ENCODE peak calls at places on chromosomes 7 and 10, in seven cellular contexts. N is HFFc6; X is activated CD4-positive, alpha-beta T cell treated with anti-CD3 and anti-CD28 coated beads for 24 hours; R is A549; M is G401; S is hippocampal formation; Y is GM04504. L is an unnamed sample.

GRCh38 chr10:598415-599170 is 90.9 kb downstream of the DIP2C start:
- DNase-seq in N (peak), X (no peak), R (no peak), M (no peak), S (no peak), Y (peak), L (no peak)

GRCh38 chr7:2028733-2029132 is 204.0 kb downstream of the MAD1L1 start:
- DNase-seq in N (no peak), X (no peak), R (peak), M (no peak), S (no peak), Y (no peak), L (peak)

GRCh38 chr10:80471009-80471408 is 16.9 kb downstream of the TSPAN14 start:
- DNase-seq in N (no peak), X (no peak), R (no peak), M (no peak), S (no peak), Y (no peak), L (no peak)

GRCh38 chr7:47351233-47352154 is 230.4 kb downstream of the TNS3 start:
- DNase-seq in N (no peak), X (no peak), R (no peak), M (no peak), S (no peak), Y (no peak), L (no peak)

GRCh38 chr7:7414776-7415603 is 120.7 kb downstream of the COL28A1 start:
- DNase-seq in N (no peak), X (no peak), R (no peak), M (no peak), S (no peak), Y (no peak), L (no peak)

GRCh38 chr10:28733245-28733644 is 55.9 kb downstream of the BAMBI start:
- DNase-seq in N (no peak), X (no peak), R (no peak), M (no peak), S (no peak), Y (no peak), L (no peak)

GRCh38 chr7:155237730-155238129 is 59.9 kb upstream of the INSIG1 start:
- DNase-seq in N (no peak), X (no peak), R (no peak), M (no peak), S (no peak), Y (no peak), L (no peak)

GRCh38 chr7:26467104-26467503 is 175.4 kb downstream of the SNX10 start:
- DNase-seq in N (no peak), X (no peak), R (no peak), M (no peak), S (no peak), Y (no peak), L (no peak)

GRCh38 chr7:141441837-141442627 is 109.2 kb upstream of the AGK start:
- DNase-seq in N (no peak), X (no peak), R (no peak), M (no peak), S (no peak), Y (no peak), L (no peak)

GRCh38 chr7:34100661-34101060 is 195.3 kb downstream of the BMPER start:
- DNase-seq in N (no peak), X (no peak), R (no peak), M (no peak), S (no peak), Y (no peak), L (no peak)

GRCh38 chr7:107463139-107464078 is 6.4 kb upstream of the GPR22 start:
- DNase-seq in N (peak), X (no peak), R (peak), M (peak), S (peak), Y (peak), L (peak)

GRCh38 chr10:88062798-88063472 is 199.5 kb downstream of the PTEN start:
- DNase-seq in N (peak), X (no peak), R (peak), M (no peak), S (no peak), Y (no peak), L (no peak)

GRCh38 chr7:50393076-50393475 is 57.1 kb downstream of the FIGNL1 start:
- DNase-seq in N (no peak), X (peak), R (no peak), M (no peak), S (no peak), Y (no peak), L (no peak)

GRCh38 chr7:91915401-91916067 is 25.1 kb upstream of the AKAP9 start:
- DNase-seq in N (peak), X (no peak), R (no peak), M (no peak), S (no peak), Y (no peak), L (no peak)

GRCh38 chr7:112495820-112496462 is 15.2 kb downstream of the LSMEM1 start:
- DNase-seq in N (peak), X (no peak), R (peak), M (peak), S (peak), Y (peak), L (peak)

GRCh38 chr7:46100521-46100920 is 179.4 kb upstream of the IGFBP3 start:
- DNase-seq in N (no peak), X (no peak), R (no peak), M (no peak), S (no peak), Y (no peak), L (no peak)

GRCh38 chr10:49609283-49610014 is 661 bp upstream of the SLC18A3 start:
- DNase-seq in N (no peak), X (no peak), R (no peak), M (no peak), S (no peak), Y (no peak), L (peak)

GRCh38 chr7:37342665-37343471 is 105.8 kb downstream of the ELMO1 start:
- DNase-seq in N (no peak), X (peak), R (no peak), M (no peak), S (no peak), Y (no peak), L (no peak)

GRCh38 chr7:17991866-17992648 is 35.6 kb downstream of the PRPS1L1 start:
- DNase-seq in N (no peak), X (peak), R (no peak), M (no peak), S (no peak), Y (no peak), L (no peak)

GRCh38 chr7:111736475-111736874 is 174.2 kb upstream of the IMMP2L start:
- DNase-seq in N (no peak), X (no peak), R (no peak), M (no peak), S (no peak), Y (no peak), L (no peak)

GRCh38 chr7:50653116-50653854 is 88.1 kb upstream of the DDC start:
- DNase-seq in N (no peak), X (no peak), R (no peak), M (no peak), S (no peak), Y (no peak), L (no peak)

GRCh38 chr10:22740180-22740579 is 25.8 kb upstream of the PIP4K2A start:
- DNase-seq in N (no peak), X (no peak), R (no peak), M (no peak), S (no peak), Y (no peak), L (no peak)

GRCh38 chr10:29257106-29257783 is 31.6 kb upstream of the LYZL1 start:
- DNase-seq in N (peak), X (no peak), R (peak), M (no peak), S (no peak), Y (peak), L (peak)

GRCh38 chr7:157674027-157674714 is 337.4 kb downstream of the DNAJB6 start:
- DNase-seq in N (no peak), X (no peak), R (no peak), M (no peak), S (no peak), Y (no peak), L (no peak)

GRCh38 chr7:139396323-139396951 is 36.7 kb downstream of the LUC7L2 start:
- DNase-seq in N (peak), X (no peak), R (no peak), M (no peak), S (no peak), Y (no peak), L (no peak)

GRCh38 chr10:63250032-63250431 is 116.9 kb downstream of the NRBF2 start:
- DNase-seq in N (no peak), X (no peak), R (no peak), M (no peak), S (no peak), Y (no peak), L (no peak)

GRCh38 chr7:150740053-150740452 is 2.8 kb downstream of the GIMAP5 start:
- DNase-seq in N (no peak), X (no peak), R (no peak), M (no peak), S (no peak), Y (no peak), L (no peak)

GRCh38 chr10:36538945-36539586 is 586.3 kb upstream of the ANKRD30A start:
- DNase-seq in N (no peak), X (no peak), R (peak), M (no peak), S (no peak), Y (no peak), L (no peak)

GRCh38 chr10:52573347-52573746 is 199.2 kb downstream of the MBL2 start:
- DNase-seq in N (no peak), X (no peak), R (no peak), M (peak), S (no peak), Y (no peak), L (no peak)

GRCh38 chr7:137820677-137821420 is 25.9 kb downstream of the DGKI start:
- DNase-seq in N (peak), X (no peak), R (no peak), M (peak), S (no peak), Y (peak), L (no peak)

GRCh38 chr7:45708046-45708950 is 134.1 kb downstream of the ADCY1 start:
- DNase-seq in N (no peak), X (no peak), R (no peak), M (no peak), S (no peak), Y (no peak), L (no peak)

GRCh38 chr7:98458090-98458875 is 57.4 kb upstream of the BAIAP2L1 start:
- DNase-seq in N (no peak), X (no peak), R (peak), M (no peak), S (no peak), Y (no peak), L (no peak)

GRCh38 chr7:133919810-133920209 is 207.3 kb upstream of the LRGUK start:
- DNase-seq in N (no peak), X (no peak), R (no peak), M (no peak), S (no peak), Y (no peak), L (no peak)

GRCh38 chr7:142443614-142444013 is 185.8 kb upstream of the PRSS58 start:
- DNase-seq in N (no peak), X (no peak), R (no peak), M (no peak), S (no peak), Y (no peak), L (no peak)

GRCh38 chr7:115015619-115016018 is 93.7 kb downstream of the MDFIC start:
- DNase-seq in N (peak), X (no peak), R (peak), M (no peak), S (no peak), Y (no peak), L (no peak)

GRCh38 chr7:39621261-39621660 is 2.1 kb upstream of the RALA start:
- DNase-seq in N (peak), X (no peak), R (no peak), M (no peak), S (no peak), Y (peak), L (no peak)

GRCh38 chr7:48147078-48147591 is 24.1 kb upstream of the ABCA13 start:
- DNase-seq in N (no peak), X (no peak), R (no peak), M (no peak), S (no peak), Y (no peak), L (peak)

GRCh38 chr10:46523881-46524470 is 32.5 kb downstream of the GPRIN2 start:
- DNase-seq in N (peak), X (no peak), R (peak), M (peak), S (no peak), Y (peak), L (no peak)

GRCh38 chr7:142482899-142483658 is 225.2 kb upstream of the PRSS58 start:
- DNase-seq in N (peak), X (peak), R (peak), M (peak), S (peak), Y (peak), L (peak)

L was measured in Caco-2.